ENCODE peak calls at places on chromosomes 6 and 20, in four cellular contexts. R is mucosa of gallbladder, Q is endothelial cell, U is ELF-1. H is an unnamed sample.

GRCh38 chr6:11869656-11870340 is 91.2 kb upstream of the ADTRP start:
- DNase-seq in U (no peak), Q (no peak), R (no peak), H (no peak)

GRCh38 chr20:973785-974194 is 28.3 kb downstream of the RSPO4 start:
- DNase-seq in R (no peak), Q (peak), U (peak), H (peak)

GRCh38 chr6:131084982-131085381 is 21.9 kb upstream of the EPB41L2 start:
- DNase-seq in R (no peak), Q (no peak), U (no peak), H (peak)

GRCh38 chr6:53894086-53894485 is 99.3 kb downstream of the LRRC1 start:
- DNase-seq in U (no peak), Q (no peak), R (peak), H (no peak)

GRCh38 chr20:6711950-6712634 is 55.4 kb upstream of the BMP2 start:
- DNase-seq in U (no peak), R (peak), Q (no peak), H (no peak)

GRCh38 chr6:93416575-93417420 is 2.6 kb downstream of the EPHA7 start:
- DNase-seq in U (peak), Q (peak), R (peak), H (peak)

GRCh38 chr6:167532410-167533294 is 207.8 kb downstream of the TTLL2 start:
- DNase-seq in U (no peak), R (no peak), Q (no peak), H (no peak)

GRCh38 chr6:170172406-170172805 is 118.5 kb downstream of the DLL1 start:
- DNase-seq in R (peak), Q (no peak), U (peak), H (no peak)

GRCh38 chr6:76495909-76496308 is 423.4 kb upstream of the IMPG1 start:
- DNase-seq in R (no peak), Q (no peak), U (peak), H (no peak)

H was measured in neural progenitor cell.